ENCODE peak calls at places on chromosome 18, in ten cellular contexts. One of them, this sample, is unnamed.

GRCh38 chr18:31675404-31675803 is 9.0 kb downstream of the B4GALT6 start:
- DNase-seq in globus pallidus: no peak
- DNase-seq in stimulated activated CD4-positive, alpha-beta T cell treated with anti-CD3 and anti-CD28 coated beads, TNF-alpha, amount 100 ng/mL, for 4 hours: no peak
- DNase-seq in iris pigment epithelial cell: no peak
- DNase-seq in lower lobe of right lung: no peak
- DNase-seq in stimulated activated CD8-positive, alpha-beta memory T cell treated with anti-CD3 and anti-CD28 coated beads, Interleukin-15, amount 100 ng/mL, for 24 hours: no peak
- DNase-seq in lower leg skin: no peak
- DNase-seq in activated T-cell treated with anti-CD3 and anti-CD28 coated beads for 24 hours: no peak
- DNase-seq in A172: no peak
- DNase-seq in GM18507: no peak
- DNase-seq in this sample: no peak

GRCh38 chr18:58338961-58339722 is 289.7 kb downstream of the ALPK2 start:
- DNase-seq in lower leg skin: no peak
- DNase-seq in stimulated activated CD8-positive, alpha-beta memory T cell treated with anti-CD3 and anti-CD28 coated beads, Interleukin-15, amount 100 ng/mL, for 24 hours: no peak
- DNase-seq in A172: no peak
- DNase-seq in globus pallidus: no peak
- DNase-seq in stimulated activated CD4-positive, alpha-beta T cell treated with anti-CD3 and anti-CD28 coated beads, TNF-alpha, amount 100 ng/mL, for 4 hours: no peak
- DNase-seq in lower lobe of right lung: no peak
- DNase-seq in activated T-cell treated with anti-CD3 and anti-CD28 coated beads for 24 hours: no peak
- DNase-seq in iris pigment epithelial cell: peak; percentile 38
- DNase-seq in GM18507: no peak
- DNase-seq in this sample: no peak

GRCh38 chr18:26227051-26227672 is 917 bp downstream of the TAF4B start:
- DNase-seq in A172: no peak
- DNase-seq in GM18507: no peak
- DNase-seq in activated T-cell treated with anti-CD3 and anti-CD28 coated beads for 24 hours: no peak
- DNase-seq in lower lobe of right lung: no peak
- DNase-seq in stimulated activated CD8-positive, alpha-beta memory T cell treated with anti-CD3 and anti-CD28 coated beads, Interleukin-15, amount 100 ng/mL, for 24 hours: no peak
- DNase-seq in iris pigment epithelial cell: peak; percentile 8
- DNase-seq in stimulated activated CD4-positive, alpha-beta T cell treated with anti-CD3 and anti-CD28 coated beads, TNF-alpha, amount 100 ng/mL, for 4 hours: no peak
- DNase-seq in globus pallidus: no peak
- DNase-seq in lower leg skin: no peak
- DNase-seq in this sample: no peak

GRCh38 chr18:44411971-44412370 is 268.7 kb upstream of the SETBP1 start:
- DNase-seq in lower leg skin: no peak
- DNase-seq in GM18507: no peak
- DNase-seq in stimulated activated CD8-positive, alpha-beta memory T cell treated with anti-CD3 and anti-CD28 coated beads, Interleukin-15, amount 100 ng/mL, for 24 hours: no peak
- DNase-seq in lower lobe of right lung: no peak
- DNase-seq in stimulated activated CD4-positive, alpha-beta T cell treated with anti-CD3 and anti-CD28 coated beads, TNF-alpha, amount 100 ng/mL, for 4 hours: no peak
- DNase-seq in iris pigment epithelial cell: no peak
- DNase-seq in activated T-cell treated with anti-CD3 and anti-CD28 coated beads for 24 hours: no peak
- DNase-seq in A172: no peak
- DNase-seq in globus pallidus: no peak
- DNase-seq in this sample: no peak

GRCh38 chr18:22265838-22266237 is 96.4 kb downstream of the GATA6 start:
- DNase-seq in stimulated activated CD4-positive, alpha-beta T cell treated with anti-CD3 and anti-CD28 coated beads, TNF-alpha, amount 100 ng/mL, for 4 hours: no peak
- DNase-seq in GM18507: no peak
- DNase-seq in stimulated activated CD8-positive, alpha-beta memory T cell treated with anti-CD3 and anti-CD28 coated beads, Interleukin-15, amount 100 ng/mL, for 24 hours: no peak
- DNase-seq in lower lobe of right lung: no peak
- DNase-seq in A172: no peak
- DNase-seq in lower leg skin: no peak
- DNase-seq in globus pallidus: no peak
- DNase-seq in activated T-cell treated with anti-CD3 and anti-CD28 coated beads for 24 hours: no peak
- DNase-seq in iris pigment epithelial cell: no peak
- DNase-seq in this sample: no peak

GRCh38 chr18:11251229-11251890 is 102.0 kb upstream of the PIEZO2 start:
- DNase-seq in stimulated activated CD4-positive, alpha-beta T cell treated with anti-CD3 and anti-CD28 coated beads, TNF-alpha, amount 100 ng/mL, for 4 hours: no peak
- DNase-seq in lower leg skin: no peak
- DNase-seq in A172: no peak
- DNase-seq in lower lobe of right lung: no peak
- DNase-seq in GM18507: no peak
- DNase-seq in activated T-cell treated with anti-CD3 and anti-CD28 coated beads for 24 hours: no peak
- DNase-seq in globus pallidus: no peak
- DNase-seq in iris pigment epithelial cell: peak; percentile 54
- DNase-seq in stimulated activated CD8-positive, alpha-beta memory T cell treated with anti-CD3 and anti-CD28 coated beads, Interleukin-15, amount 100 ng/mL, for 24 hours: no peak
- DNase-seq in this sample: no peak

GRCh38 chr18:79933765-79934164 is 17.7 kb downstream of the SLC66A2 start:
- DNase-seq in stimulated activated CD8-positive, alpha-beta memory T cell treated with anti-CD3 and anti-CD28 coated beads, Interleukin-15, amount 100 ng/mL, for 24 hours: no peak
- DNase-seq in A172: no peak
- DNase-seq in lower leg skin: peak; percentile 66
- DNase-seq in activated T-cell treated with anti-CD3 and anti-CD28 coated beads for 24 hours: no peak
- DNase-seq in globus pallidus: no peak
- DNase-seq in GM18507: no peak
- DNase-seq in stimulated activated CD4-positive, alpha-beta T cell treated with anti-CD3 and anti-CD28 coated beads, TNF-alpha, amount 100 ng/mL, for 4 hours: no peak
- DNase-seq in lower lobe of right lung: peak; percentile 50
- DNase-seq in iris pigment epithelial cell: no peak
- DNase-seq in this sample: no peak

GRCh38 chr18:33472554-33472953 is 32.0 kb upstream of the CCDC178 start:
- DNase-seq in stimulated activated CD8-positive, alpha-beta memory T cell treated with anti-CD3 and anti-CD28 coated beads, Interleukin-15, amount 100 ng/mL, for 24 hours: no peak
- DNase-seq in GM18507: no peak
- DNase-seq in iris pigment epithelial cell: no peak
- DNase-seq in stimulated activated CD4-positive, alpha-beta T cell treated with anti-CD3 and anti-CD28 coated beads, TNF-alpha, amount 100 ng/mL, for 4 hours: no peak
- DNase-seq in lower lobe of right lung: no peak
- DNase-seq in A172: no peak
- DNase-seq in lower leg skin: no peak
- DNase-seq in activated T-cell treated with anti-CD3 and anti-CD28 coated beads for 24 hours: no peak
- DNase-seq in globus pallidus: no peak
- DNase-seq in this sample: no peak

GRCh38 chr18:78980777-78981651 is 1.4 kb downstream of the SALL3 start:
- DNase-seq in stimulated activated CD8-positive, alpha-beta memory T cell treated with anti-CD3 and anti-CD28 coated beads, Interleukin-15, amount 100 ng/mL, for 24 hours: no peak
- DNase-seq in lower leg skin: peak; percentile 71
- DNase-seq in lower lobe of right lung: no peak
- DNase-seq in A172: no peak
- DNase-seq in stimulated activated CD4-positive, alpha-beta T cell treated with anti-CD3 and anti-CD28 coated beads, TNF-alpha, amount 100 ng/mL, for 4 hours: no peak
- DNase-seq in globus pallidus: no peak
- DNase-seq in GM18507: no peak
- DNase-seq in iris pigment epithelial cell: no peak
- DNase-seq in activated T-cell treated with anti-CD3 and anti-CD28 coated beads for 24 hours: no peak
- DNase-seq in this sample: no peak

GRCh38 chr18:57366528-57367081 is 14.2 kb downstream of the ST8SIA3 start:
- DNase-seq in stimulated activated CD8-positive, alpha-beta memory T cell treated with anti-CD3 and anti-CD28 coated beads, Interleukin-15, amount 100 ng/mL, for 24 hours: no peak
- DNase-seq in lower lobe of right lung: no peak
- DNase-seq in GM18507: no peak
- DNase-seq in iris pigment epithelial cell: no peak
- DNase-seq in lower leg skin: no peak
- DNase-seq in A172: no peak
- DNase-seq in globus pallidus: no peak
- DNase-seq in activated T-cell treated with anti-CD3 and anti-CD28 coated beads for 24 hours: no peak
- DNase-seq in stimulated activated CD4-positive, alpha-beta T cell treated with anti-CD3 and anti-CD28 coated beads, TNF-alpha, amount 100 ng/mL, for 4 hours: no peak
- DNase-seq in this sample: no peak

GRCh38 chr18:12911025-12911927 is 27.2 kb upstream of the PTPN2 start:
- DNase-seq in GM18507: no peak
- DNase-seq in globus pallidus: no peak
- DNase-seq in activated T-cell treated with anti-CD3 and anti-CD28 coated beads for 24 hours: peak; percentile 37
- DNase-seq in A172: no peak
- DNase-seq in lower leg skin: peak; percentile 85
- DNase-seq in lower lobe of right lung: peak; percentile 62
- DNase-seq in stimulated activated CD8-positive, alpha-beta memory T cell treated with anti-CD3 and anti-CD28 coated beads, Interleukin-15, amount 100 ng/mL, for 24 hours: peak; percentile 37
- DNase-seq in iris pigment epithelial cell: peak; percentile 42
- DNase-seq in stimulated activated CD4-positive, alpha-beta T cell treated with anti-CD3 and anti-CD28 coated beads, TNF-alpha, amount 100 ng/mL, for 4 hours: peak; percentile 35
- DNase-seq in this sample: no peak

GRCh38 chr18:78883501-78883900 is 96.1 kb upstream of the SALL3 start:
- DNase-seq in iris pigment epithelial cell: no peak
- DNase-seq in activated T-cell treated with anti-CD3 and anti-CD28 coated beads for 24 hours: no peak
- DNase-seq in stimulated activated CD8-positive, alpha-beta memory T cell treated with anti-CD3 and anti-CD28 coated beads, Interleukin-15, amount 100 ng/mL, for 24 hours: no peak
- DNase-seq in stimulated activated CD4-positive, alpha-beta T cell treated with anti-CD3 and anti-CD28 coated beads, TNF-alpha, amount 100 ng/mL, for 4 hours: no peak
- DNase-seq in A172: no peak
- DNase-seq in lower lobe of right lung: no peak
- DNase-seq in globus pallidus: no peak
- DNase-seq in GM18507: no peak
- DNase-seq in lower leg skin: no peak
- DNase-seq in this sample: no peak